ENCODE peak calls at places on chromosomes 1 and 21, in five cellular contexts. O, V, A, D and N are unnamed samples.

GRCh38 chr21:29332461-29333354 is 34.0 kb downstream of the BACH1 start:
- DNase-seq in O (no peak), V (no peak), A (no peak), D (no peak), N (no peak)

GRCh38 chr1:17220287-17220686 is 15.4 kb downstream of the PADI1 start:
- DNase-seq in O (no peak), V (no peak), A (no peak), D (no peak), N (no peak)

GRCh38 chr1:67880056-67880601 is 46.9 kb upstream of the GNG12 start:
- DNase-seq in O (no peak), V (no peak), A (peak), D (no peak), N (no peak)

GRCh38 chr21:43188712-43189151 is 19.9 kb downstream of the CRYAA start:
- DNase-seq in O (no peak), V (no peak), A (no peak), D (no peak), N (no peak)

GRCh38 chr1:30744060-30744756 is 13.4 kb downstream of the LAPTM5 start:
- DNase-seq in O (no peak), V (no peak), A (no peak), D (no peak), N (no peak)

GRCh38 chr1:61224609-61225008 is 142.2 kb downstream of the NFIA start:
- DNase-seq in O (no peak), V (no peak), A (no peak), D (no peak), N (no peak)

GRCh38 chr1:224666078-224666477 is 50.0 kb downstream of the CNIH3 start:
- DNase-seq in O (no peak), V (no peak), A (no peak), D (no peak), N (no peak)

GRCh38 chr1:159211331-159212136 is 6.9 kb downstream of the ACKR1 start:
- DNase-seq in O (peak), V (no peak), A (peak), D (peak), N (peak)

GRCh38 chr1:225881081-225882007 is 836 bp downstream of the TMEM63A start:
- DNase-seq in O (no peak), V (no peak), A (peak), D (no peak), N (peak)

GRCh38 chr1:180144659-180145357 is 9.9 kb upstream of the QSOX1 start:
- DNase-seq in O (no peak), V (no peak), A (no peak), D (no peak), N (no peak)

GRCh38 chr21:34094949-34095348 is 21.6 kb downstream of the MRPS6 start:
- DNase-seq in O (no peak), V (no peak), A (no peak), D (no peak), N (no peak)

GRCh38 chr1:207579436-207579799 is 65.5 kb upstream of the CR1L start:
- DNase-seq in O (peak), V (no peak), A (peak), D (peak), N (peak)

GRCh38 chr1:230281531-230281930 is 144.6 kb downstream of the PGBD5 start:
- DNase-seq in O (no peak), V (no peak), A (no peak), D (no peak), N (no peak)

GRCh38 chr1:172638885-172639831 is 19.7 kb upstream of the FASLG start:
- DNase-seq in O (peak), V (no peak), A (peak), D (peak), N (no peak)

GRCh38 chr21:27833298-27833697 is 866.4 kb upstream of the ADAMTS5 start:
- DNase-seq in O (no peak), V (no peak), A (no peak), D (no peak), N (no peak)

GRCh38 chr21:25956993-25957714 is 213.4 kb downstream of the APP start:
- DNase-seq in O (no peak), V (no peak), A (no peak), D (no peak), N (no peak)

GRCh38 chr1:228096416-228097332 is 6.5 kb downstream of the C1orf35 start:
- DNase-seq in O (no peak), V (no peak), A (peak), D (no peak), N (no peak)

GRCh38 chr21:44880762-44881585 is 7.5 kb upstream of the PTTG1IP start:
- DNase-seq in O (no peak), V (peak), A (no peak), D (no peak), N (no peak)

GRCh38 chr1:234532511-234532922 is 53.5 kb upstream of the TARBP1 start:
- DNase-seq in O (no peak), V (peak), A (no peak), D (no peak), N (no peak)

GRCh38 chr1:7659514-7659913 is 111.6 kb upstream of the VAMP3 start:
- DNase-seq in O (no peak), V (no peak), A (no peak), D (no peak), N (no peak)

GRCh38 chr1:206143537-206144155 is 26.5 kb upstream of the AVPR1B start:
- DNase-seq in O (no peak), V (no peak), A (no peak), D (no peak), N (no peak)

GRCh38 chr1:22883406-22883805 is 89.3 kb downstream of the LACTBL1 start:
- DNase-seq in O (no peak), V (no peak), A (no peak), D (no peak), N (no peak)

GRCh38 chr1:225318706-225319575 is 108.9 kb downstream of the LBR start:
- DNase-seq in O (peak), V (peak), A (peak), D (peak), N (peak)

GRCh38 chr1:39196244-39197215 is 8.0 kb upstream of the MACF1 start:
- DNase-seq in O (no peak), V (no peak), A (peak), D (no peak), N (no peak)

GRCh38 chr1:55472784-55473183 is 257.6 kb upstream of the USP24 start:
- DNase-seq in O (no peak), V (no peak), A (no peak), D (peak), N (no peak)

GRCh38 chr21:16554522-16554921 is 824.7 kb downstream of the USP25 start:
- DNase-seq in O (no peak), V (no peak), A (peak), D (no peak), N (no peak)

GRCh38 chr1:208747979-208748378 is 503.8 kb upstream of the PLXNA2 start:
- DNase-seq in O (no peak), V (no peak), A (peak), D (no peak), N (no peak)
- TF ChIP-seq POLR2AphosphoS5 in O (no peak), V (no peak), A (no peak), D (no peak), N (no peak)

DNA sequence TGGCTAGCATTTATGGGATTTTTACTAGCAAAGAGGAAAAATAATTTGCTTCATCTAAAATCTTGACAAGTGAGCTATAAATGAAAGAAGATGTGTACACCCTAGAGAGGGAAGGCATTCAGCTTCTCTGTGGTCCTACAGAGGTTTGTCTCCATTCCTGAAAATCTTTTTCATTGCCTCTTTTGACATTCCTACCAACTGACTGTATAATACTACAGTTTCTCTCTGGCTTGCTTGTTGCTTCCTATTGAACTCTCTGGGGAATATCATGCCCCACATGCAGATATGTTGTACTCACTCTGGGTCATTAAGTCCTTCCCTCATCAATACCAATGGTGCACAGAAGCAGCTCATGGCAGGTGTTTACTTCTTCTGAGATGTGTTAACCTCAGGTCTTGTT is 371.2 kb upstream of the PLXNA2 start:
- DNase-seq in O (no peak), V (no peak), A (no peak), D (no peak), N (no peak)
- TF ChIP-seq REST in O (no peak), V (no peak), A (no peak), D (no peak), N (no peak)

DNA sequence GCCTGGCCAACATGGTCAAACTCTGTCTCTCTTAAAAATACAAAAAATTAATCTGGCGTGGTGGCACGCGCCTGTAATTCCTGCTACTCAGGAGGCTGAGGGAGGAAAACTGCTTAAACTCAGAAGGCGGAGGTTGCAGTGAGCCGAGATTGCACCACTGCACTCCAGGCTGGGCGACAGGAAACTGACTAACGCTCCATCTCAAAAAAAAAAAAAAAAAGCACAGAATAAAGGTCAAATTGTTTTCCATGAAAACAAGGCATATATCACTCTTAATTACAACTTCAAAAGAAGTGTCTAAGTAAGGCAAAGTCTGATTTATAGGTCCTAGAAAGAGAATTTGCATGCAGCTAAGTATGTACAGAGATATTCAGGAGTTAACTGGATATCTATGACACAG is 25.6 kb downstream of the EYA3 start:
- DNase-seq in O (no peak), V (no peak), A (no peak), D (no peak), N (no peak)
- TF ChIP-seq POLR2AphosphoS5 in O (no peak), V (no peak), A (no peak), D (no peak), N (no peak)

GRCh38 chr1:201358596-201358995 is 18.9 kb downstream of the TNNT2 start:
- DNase-seq in O (no peak), V (no peak), A (no peak), D (no peak), N (no peak)
- TF ChIP-seq REST in O (no peak), V (no peak), A (no peak), D (no peak), N (no peak)